ENCODE peak calls at places on chromosomes 3 and 15, in ten cellular contexts. C, V, X, I, A, D, Z, G, R and K are unnamed samples.

GRCh38 chr3:156216216-156216615 is 95.8 kb downstream of the KCNAB1 start:
- DNase-seq in R (no peak), D (no peak), V (no peak), A (no peak), Z (no peak), X (no peak), C (no peak), I (no peak), G (no peak), K (no peak)

GRCh38 chr3:139173372-139174108 is 128.8 kb upstream of the PRR23C start:
- DNase-seq in V (peak), G (peak), X (no peak), D (peak), I (peak), A (no peak), Z (peak), C (peak), R (peak), K (no peak)

GRCh38 chr3:71101581-71101980 is 481.9 kb downstream of the FOXP1 start:
- DNase-seq in A (no peak), X (no peak), D (no peak), V (no peak), Z (peak), I (no peak), R (no peak), C (no peak), G (peak), K (no peak)

GRCh38 chr15:68646751-68647150 is 68.0 kb downstream of the CORO2B start:
- DNase-seq in A (no peak), D (no peak), Z (no peak), C (no peak), V (no peak), G (no peak), I (no peak), R (no peak), X (no peak), K (no peak)

GRCh38 chr3:46926039-46926438 is 48.5 kb downstream of the PTH1R start:
- DNase-seq in I (peak), V (peak), R (no peak), Z (peak), A (no peak), D (no peak), X (no peak), C (peak), G (peak), K (no peak)

GRCh38 chr3:112303811-112304325 is 9.9 kb upstream of the SLC9C1 start:
- DNase-seq in V (peak), I (peak), D (peak), X (no peak), Z (peak), C (no peak), R (no peak), G (peak), A (no peak), K (no peak)

GRCh38 chr3:94225176-94225742 is 162.4 kb downstream of the NSUN3 start:
- DNase-seq in C (no peak), R (no peak), V (peak), I (peak), Z (peak), A (no peak), G (peak), X (no peak), D (no peak), K (peak)

GRCh38 chr15:26967719-26968269 is 3.2 kb upstream of the GABRG3 start:
- DNase-seq in Z (no peak), C (no peak), D (no peak), R (no peak), V (peak), X (no peak), G (no peak), I (no peak), A (no peak), K (no peak)

GRCh38 chr3:12662593-12663310 is 1.2 kb downstream of the RAF1 start:
- DNase-seq in V (peak), I (no peak), D (peak), C (peak), G (peak), X (peak), Z (peak), A (peak), R (peak), K (no peak)

GRCh38 chr15:30905821-30906220 is 2.1 kb downstream of the FAN1 start:
- DNase-seq in A (no peak), D (no peak), G (no peak), X (no peak), R (peak), C (no peak), V (no peak), Z (no peak), I (no peak), K (peak)

GRCh38 chr15:80698636-80699035 is 3.5 kb downstream of the ABHD17C start:
- DNase-seq in D (no peak), G (no peak), R (no peak), A (no peak), V (peak), I (peak), C (no peak), Z (no peak), X (no peak), K (no peak)

GRCh38 chr3:126934149-126934548 is 48.8 kb upstream of the PLXNA1 start:
- DNase-seq in C (no peak), I (peak), Z (peak), A (no peak), G (no peak), V (no peak), X (no peak), R (no peak), D (no peak), K (no peak)

GRCh38 chr15:74826372-74826819 is at the start of gene CPLX3:
- DNase-seq in X (no peak), I (no peak), V (no peak), D (no peak), R (no peak), Z (no peak), C (peak), A (no peak), G (no peak), K (no peak)

GRCh38 chr3:147411777-147412176 is 2.6 kb downstream of the ZIC1 start:
- DNase-seq in A (no peak), I (no peak), V (peak), R (no peak), Z (no peak), G (no peak), C (no peak), X (no peak), D (no peak), K (no peak)
- H3K4me3 ChIP-seq in A (no peak), I (peak), V (peak), R (no peak), Z (no peak), G (no peak), C (no peak), X (no peak), D (no peak), K (no peak)

GRCh38 chr3:172195393-172195754 is 156.0 kb downstream of the FNDC3B start:
- DNase-seq in R (no peak), G (no peak), V (no peak), C (no peak), Z (no peak), D (no peak), A (no peak), I (no peak), X (no peak), K (no peak)
- H3K4me3 ChIP-seq in R (no peak), G (no peak), V (no peak), C (no peak), Z (no peak), D (no peak), A (no peak), I (no peak), X (no peak), K (no peak)

GRCh38 chr3:124878561-124879394 is 8.4 kb downstream of the ITGB5 start:
- DNase-seq in C (peak), V (peak), R (peak), A (no peak), D (no peak), I (peak), X (peak), Z (peak), G (peak), K (peak)
- H3K4me3 ChIP-seq in C (no peak), V (no peak), R (no peak), A (no peak), D (no peak), I (no peak), X (peak), Z (peak), G (no peak), K (no peak)

GRCh38 chr3:109607897-109608296 is 270.6 kb upstream of the DPPA4 start:
- DNase-seq in R (no peak), Z (no peak), C (no peak), X (no peak), I (no peak), V (no peak), G (no peak), D (no peak), A (no peak), K (no peak)

GRCh38 chr3:109608574-109608973 is 271.2 kb upstream of the DPPA4 start:
- DNase-seq in X (no peak), I (no peak), V (no peak), G (no peak), D (no peak), R (no peak), A (no peak), Z (no peak), C (no peak), K (no peak)
- H3K4me3 ChIP-seq in X (no peak), I (no peak), V (no peak), G (no peak), D (no peak), R (no peak), A (no peak), Z (no peak), C (no peak), K (no peak)

GRCh38 chr3:179029096-179029495 is 42.5 kb downstream of the ZMAT3 start:
- DNase-seq in I (no peak), G (no peak), V (no peak), X (no peak), A (no peak), C (no peak), R (no peak), Z (no peak), D (no peak), K (no peak)

GRCh38 chr3:179027326-179027900 is 44.2 kb downstream of the ZMAT3 start:
- DNase-seq in R (no peak), C (no peak), V (peak), Z (peak), A (no peak), I (peak), X (no peak), D (no peak), G (peak), K (peak)

GRCh38 chr3:179028408-179028807 is 43.2 kb downstream of the ZMAT3 start:
- DNase-seq in G (no peak), Z (no peak), V (no peak), X (no peak), C (no peak), I (no peak), A (no peak), R (no peak), D (no peak), K (no peak)

GRCh38 chr3:179021119-179021903 is 50.3 kb downstream of the ZMAT3 start:
- DNase-seq in G (peak), V (no peak), A (no peak), D (no peak), I (no peak), C (no peak), X (no peak), R (no peak), Z (no peak), K (no peak)

DNA sequence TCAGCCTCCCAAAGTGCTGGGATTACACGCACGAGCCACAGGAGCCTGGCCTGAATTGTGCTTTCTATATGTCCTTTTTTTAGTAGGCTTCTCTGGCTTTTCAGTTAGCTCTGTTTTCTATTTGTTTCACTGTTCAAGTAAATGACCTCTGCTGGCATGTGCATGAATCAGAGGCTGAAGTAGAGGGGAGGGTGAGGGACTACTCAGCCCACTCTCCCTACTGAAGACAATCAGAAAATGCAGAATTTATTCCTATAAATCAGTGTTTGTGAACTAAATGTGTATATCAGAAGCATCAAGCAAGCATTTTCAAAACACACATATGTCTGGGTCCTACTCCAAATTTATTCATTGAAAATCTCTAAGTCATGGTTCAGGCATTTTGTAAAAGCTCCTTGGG is 45.0 kb downstream of the ZMAT3 start:
- DNase-seq in V (peak), I (peak), C (no peak), X (no peak), A (no peak), G (peak), Z (no peak), D (no peak), R (no peak), K (no peak)
- H3K4me3 ChIP-seq in V (no peak), I (no peak), C (no peak), X (no peak), A (no peak), G (no peak), Z (no peak), D (no peak), R (no peak), K (no peak)

GRCh38 chr3:69439683-69440270 is 53.9 kb upstream of the FRMD4B start:
- DNase-seq in R (no peak), V (peak), A (no peak), C (no peak), G (peak), X (peak), Z (peak), D (peak), I (no peak), K (no peak)
- H3K4me3 ChIP-seq in R (no peak), V (no peak), A (peak), C (no peak), G (no peak), X (no peak), Z (peak), D (no peak), I (no peak), K (no peak)

DNA sequence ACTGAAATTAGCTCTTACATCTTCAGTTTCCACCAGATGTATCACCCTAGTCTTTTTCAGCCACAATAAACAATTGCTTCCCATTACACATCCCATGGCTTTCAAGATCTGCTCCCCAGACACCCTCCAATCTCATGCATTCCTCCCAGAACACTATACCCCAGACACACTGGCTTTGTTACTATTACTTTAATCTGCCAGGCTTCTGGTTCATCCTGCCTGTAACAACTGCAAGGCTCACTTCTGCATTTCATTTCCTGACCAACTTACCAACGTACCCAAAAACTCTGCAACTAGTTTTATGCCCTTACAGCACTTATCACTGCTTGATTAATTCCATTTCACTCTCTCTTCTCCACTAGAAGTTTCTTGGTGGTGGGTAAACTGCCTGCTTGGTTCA is 2.9 kb downstream of the RPL22L1 start:
- DNase-seq in Z (no peak), G (peak), D (peak), X (no peak), V (no peak), R (no peak), C (no peak), I (no peak), A (no peak), K (no peak)
- H3K4me3 ChIP-seq in Z (peak), G (no peak), D (peak), X (peak), V (no peak), R (no peak), C (no peak), I (peak), A (no peak), K (peak)

GRCh38 chr15:76345269-76345879 is 8.8 kb downstream of the ISL2 start:
- DNase-seq in X (no peak), R (no peak), G (no peak), C (no peak), A (no peak), Z (peak), I (no peak), D (no peak), V (no peak), K (no peak)
- H3K4me3 ChIP-seq in X (peak), R (no peak), G (no peak), C (no peak), A (peak), Z (no peak), I (no peak), D (peak), V (no peak), K (no peak)

DNA sequence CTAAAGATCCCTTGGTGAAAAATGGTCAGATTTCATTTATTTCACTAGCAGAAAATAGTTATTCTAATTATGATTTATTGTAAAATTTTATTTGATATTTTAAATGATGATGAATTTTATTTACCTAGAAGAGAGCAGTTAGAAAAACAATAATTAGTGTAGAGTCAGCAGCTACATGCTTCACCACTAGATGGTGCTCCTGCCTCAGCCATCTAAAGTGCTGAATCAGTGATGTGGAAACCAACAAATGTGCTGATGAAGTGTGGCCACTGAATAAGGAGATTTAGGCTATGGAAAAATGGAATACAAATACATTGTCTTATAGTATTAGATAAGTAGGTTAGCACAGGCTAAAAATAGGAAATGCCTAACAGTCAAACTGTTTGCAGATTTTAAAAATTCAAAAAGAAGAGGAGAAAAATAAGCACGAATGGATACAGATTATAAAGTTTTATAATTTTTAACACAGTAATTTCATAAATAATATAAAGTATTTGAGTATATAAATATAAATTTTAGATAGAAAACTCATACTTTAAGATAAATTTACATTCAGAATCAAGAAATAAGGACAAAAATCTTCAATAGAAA is 109.8 kb downstream of the PPP2R3A start:
- DNase-seq in C (peak), V (peak), G (peak), I (peak), R (peak), D (peak), A (peak), Z (peak), X (peak), K (peak)
- H3K4me3 ChIP-seq in C (no peak), V (no peak), G (no peak), I (no peak), R (no peak), D (no peak), A (no peak), Z (no peak), X (no peak), K (no peak)